ENCODE peak calls at places on chromosomes 6 and 20, in five cellular contexts. S is HCT116, C is heart right ventricle, G is PC-9, F is left lung. W is an unnamed sample. For H3K36me3, the result is how much of the 10 kb centered on the place peaks cover.

GRCh38 chr20:19909696-19910095 is 107.5 kb upstream of the NAA20 start:
- DNase-seq in S (no peak), C (peak), G (peak), F (peak), W (no peak)

GRCh38 chr6:38656896-38657295 is 17.2 kb upstream of the BTBD9 start:
- DNase-seq in S (no peak), C (no peak), G (no peak), F (no peak), W (no peak)

GRCh38 chr20:17557675-17558006 is 12.2 kb upstream of the DSTN start:
- DNase-seq in S (peak), C (no peak), G (peak), F (no peak), W (no peak)

GRCh38 chr20:45890077-45890996 is 671 bp downstream of the NEURL2 start:
- DNase-seq in S (no peak), C (peak), G (no peak), F (peak), W (no peak)

GRCh38 chr20:54215157-54215789 is 7.4 kb downstream of the PFDN4 start:
- DNase-seq in S (no peak), C (no peak), G (no peak), F (no peak), W (no peak)

GRCh38 chr20:23937303-23938117 is 51.1 kb downstream of the GGTLC1 start:
- DNase-seq in S (peak), C (peak), G (peak), F (no peak), W (no peak)

GRCh38 chr6:119322715-119323350 is 26.7 kb downstream of the MAN1A1 start:
- DNase-seq in S (peak), C (no peak), G (no peak), F (no peak), W (no peak)

GRCh38 chr20:63635431-63636141 is 8.7 kb upstream of the GMEB2 start:
- DNase-seq in S (no peak), C (no peak), G (no peak), F (no peak), W (no peak)

GRCh38 chr6:17032595-17033591 is 69.0 kb upstream of the STMND1 start:
- DNase-seq in S (no peak), C (peak), G (peak), F (no peak), W (peak)

GRCh38 chr6:69044534-69044933 is 409.5 kb downstream of the ADGRB3 start:
- DNase-seq in S (no peak), C (no peak), G (no peak), F (no peak), W (no peak)

GRCh38 chr6:110181131-110182027 is 1.2 kb downstream of the CDC40 start:
- DNase-seq in S (no peak), C (no peak), G (no peak), F (no peak), W (no peak)

GRCh38 chr6:63789699-63790098 is 154.1 kb downstream of the PHF3 start:
- DNase-seq in S (no peak), C (no peak), G (no peak), F (no peak), W (no peak)

GRCh38 chr6:161105408-161105807 is 113.8 kb downstream of the MAP3K4 start:
- DNase-seq in S (no peak), C (no peak), G (no peak), F (no peak), W (no peak)

GRCh38 chr20:11094196-11094595 is 420.4 kb upstream of the JAG1 start:
- DNase-seq in S (no peak), C (no peak), G (no peak), F (no peak), W (no peak)

GRCh38 chr6:95841560-95841959 is 174.2 kb upstream of the FUT9 start:
- DNase-seq in S (no peak), C (no peak), G (no peak), F (no peak), W (no peak)

GRCh38 chr6:45880139-45880538 is 135.5 kb downstream of the CLIC5 start:
- DNase-seq in S (no peak), C (no peak), G (peak), F (no peak), W (no peak)

GRCh38 chr6:137867685-137868509 is 838 bp downstream of the TNFAIP3 start:
- DNase-seq in S (no peak), C (no peak), G (no peak), F (peak), W (no peak)

GRCh38 chr6:122126894-122127293 is 272.6 kb upstream of the HSF2 start:
- DNase-seq in S (no peak), C (no peak), G (no peak), F (no peak), W (no peak)

GRCh38 chr6:7897461-7898192 is 13.0 kb downstream of the TXNDC5 start:
- DNase-seq in S (no peak), C (no peak), G (no peak), F (no peak), W (no peak)

GRCh38 chr20:48691523-48691922 is 136.3 kb downstream of the PREX1 start:
- DNase-seq in S (no peak), C (peak), G (no peak), F (no peak), W (no peak)

GRCh38 chr6:10478187-10479040 is 42.7 kb upstream of the GCNT2 start:
- DNase-seq in S (peak), C (no peak), G (peak), F (no peak), W (no peak)

GRCh38 chr6:36198986-36199385 is 2.4 kb downstream of the BRPF3 start:
- DNase-seq in S (no peak), C (no peak), G (no peak), F (no peak), W (no peak)

GRCh38 chr20:39706089-39706721 is 744.1 kb downstream of the DHX35 start:
- DNase-seq in S (no peak), C (peak), G (no peak), F (no peak), W (no peak)

GRCh38 chr6:43724914-43725642 is 37.5 kb upstream of the MRPS18A start:
- DNase-seq in S (peak), C (peak), G (peak), F (peak), W (peak)

GRCh38 chr20:21004386-21005076 is 101.6 kb downstream of the LINC00237 start:
- DNase-seq in S (no peak), C (no peak), G (no peak), F (no peak), W (peak)

GRCh38 chr20:59945731-59946130 is 5.5 kb downstream of the FAM217B start:
- DNase-seq in S (no peak), C (no peak), G (no peak), F (no peak), W (no peak)

GRCh38 chr6:41936073-41936837 is 5.4 kb downstream of the CCND3 start:
- DNase-seq in S (peak), C (peak), G (peak), F (peak), W (peak)
- H3K36me3 ChIP-seq in S (under half), C (half or more), G (under half), F (under half), W (under half)

DNA sequence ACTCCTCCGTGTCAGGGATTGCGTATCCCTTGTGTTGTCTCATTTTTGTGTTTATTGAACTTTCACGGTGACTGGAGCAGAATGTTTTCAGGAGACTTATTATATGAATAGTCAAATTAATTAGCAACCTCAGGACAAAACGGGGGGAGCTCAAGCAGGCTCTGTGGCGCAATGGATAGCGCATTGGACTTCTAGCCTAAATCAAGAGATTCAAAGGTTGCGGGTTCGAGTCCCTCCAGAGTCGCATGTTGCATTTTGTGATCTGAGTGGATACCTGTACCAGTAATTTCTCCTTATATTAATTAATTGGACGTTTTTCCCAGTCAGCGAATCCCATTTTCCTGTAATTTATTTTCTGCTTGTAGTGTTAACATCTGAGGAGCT is 89.1 kb upstream of the ZNF184 start:
- DNase-seq in S (peak), C (no peak), G (no peak), F (no peak), W (no peak)
- H3K4me3 ChIP-seq in S (peak), C (no peak), G (peak), F (no peak), W (no peak)

DNA sequence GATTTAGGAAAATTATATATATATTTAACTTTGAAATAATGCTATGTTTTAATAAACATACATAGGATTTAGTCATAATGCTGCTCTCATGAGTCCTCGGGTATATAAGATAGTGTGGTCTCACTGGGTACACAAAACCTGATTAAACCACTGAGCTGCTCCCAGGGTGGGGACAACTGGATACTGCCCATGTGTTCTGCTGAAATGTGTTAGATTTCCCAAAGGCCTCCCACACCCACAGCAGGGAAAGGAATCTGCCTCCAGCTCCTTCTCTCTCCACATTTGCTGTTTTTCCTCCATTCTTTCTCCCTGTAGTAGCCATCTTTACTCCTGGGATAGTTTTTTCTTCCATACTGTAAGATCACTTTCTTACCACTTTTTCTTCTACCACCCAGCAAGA is 69.2 kb upstream of the TRAF3IP2 start:
- DNase-seq in S (no peak), C (no peak), G (no peak), F (no peak), W (no peak)
- H3K36me3 ChIP-seq in S (under half), C (under half), G (under half), F (under half), W (under half)

DNA sequence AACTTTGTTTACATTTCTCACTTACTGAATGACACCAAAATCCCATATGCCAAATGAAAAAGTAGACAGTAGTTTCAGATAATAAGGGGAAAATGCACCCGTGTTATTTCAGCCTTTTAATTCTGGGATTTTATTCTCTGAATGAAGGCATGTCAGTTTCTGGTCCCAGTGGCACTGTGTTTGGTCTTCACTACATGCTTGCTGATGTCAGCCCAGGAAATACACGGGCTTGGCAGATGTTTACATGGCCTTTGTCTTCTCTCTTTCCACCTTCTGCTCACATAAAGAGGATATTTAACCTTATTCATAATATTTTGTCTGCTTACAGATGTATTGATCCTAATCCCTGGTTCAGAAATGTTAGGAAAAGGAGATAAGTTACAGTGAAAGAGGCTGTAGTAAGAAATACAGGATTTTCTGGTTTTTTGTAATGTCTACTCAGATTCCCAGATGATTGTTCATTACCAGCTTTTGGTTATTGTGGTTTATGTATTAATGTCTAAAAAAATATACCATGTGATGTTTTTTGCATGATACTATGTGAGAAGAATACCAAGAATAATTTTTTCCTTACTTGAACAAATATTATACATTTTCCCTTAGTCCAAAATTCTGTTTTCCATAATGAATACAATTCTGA is 27.7 kb downstream of the DSE start:
- DNase-seq in S (no peak), C (no peak), G (no peak), F (no peak), W (no peak)
- H3K4me3 ChIP-seq in S (no peak), C (no peak), G (peak), F (no peak), W (no peak)

GRCh38 chr6:24738732-24739131 is 19.8 kb upstream of the C6orf62 start:
- DNase-seq in S (no peak), C (no peak), G (no peak), F (no peak), W (no peak)
- H3K36me3 ChIP-seq in S (under half), C (under half), G (under half), F (under half), W (under half)

GRCh38 chr20:32672315-32672981 is 1.3 kb downstream of the C20orf203 start:
- DNase-seq in S (no peak), C (no peak), G (no peak), F (no peak), W (no peak)
- H3K4me3 ChIP-seq in S (no peak), C (no peak), G (no peak), F (no peak), W (no peak)

GRCh38 chr6:53295176-53295575 is 53.6 kb downstream of the ELOVL5 start:
- DNase-seq in S (no peak), C (no peak), G (no peak), F (no peak), W (no peak)

GRCh38 chr6:53293691-53294090 is 55.1 kb downstream of the ELOVL5 start:
- DNase-seq in S (no peak), C (no peak), G (peak), F (no peak), W (no peak)

GRCh38 chr6:53297004-53297403 is 51.7 kb downstream of the ELOVL5 start:
- DNase-seq in S (no peak), C (no peak), G (no peak), F (no peak), W (no peak)

GRCh38 chr6:53294095-53294494 is 54.7 kb downstream of the ELOVL5 start:
- DNase-seq in S (peak), C (no peak), G (no peak), F (no peak), W (no peak)

DNA sequence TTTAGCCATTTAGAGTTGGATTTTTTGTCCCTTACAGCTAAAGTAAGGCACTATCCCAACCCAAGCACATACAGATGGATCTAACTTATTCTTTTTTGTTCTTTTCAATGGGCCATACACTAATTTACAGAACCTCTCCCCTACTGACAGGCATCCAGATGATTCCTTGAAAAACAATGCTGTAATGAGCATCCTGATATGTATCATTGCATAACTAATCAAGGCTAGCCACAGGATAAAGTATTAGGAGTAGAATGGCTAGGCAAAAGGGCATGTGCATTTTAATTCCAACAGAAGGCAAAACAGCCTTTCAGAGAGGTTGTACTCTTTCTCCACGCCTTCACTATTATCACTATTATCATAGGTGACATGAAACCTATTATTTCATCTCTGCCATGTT is 54.1 kb downstream of the ELOVL5 start:
- DNase-seq in S (no peak), C (no peak), G (no peak), F (no peak), W (no peak)
- H3K36me3 ChIP-seq in S (under half), C (under half), G (under half), F (under half), W (under half)

GRCh38 chr6:26126394-26127221 is 39.4 kb downstream of the HFE start:
- DNase-seq in S (no peak), C (no peak), G (no peak), F (no peak), W (no peak)

GRCh38 chr6:26130581-26131247 is 43.5 kb downstream of the HFE start:
- DNase-seq in S (no peak), C (no peak), G (no peak), F (no peak), W (no peak)

GRCh38 chr6:26125015-26125690 is 37.9 kb downstream of the HFE start:
- DNase-seq in S (no peak), C (no peak), G (no peak), F (no peak), W (no peak)

GRCh38 chr6:26129656-26130055 is 42.4 kb downstream of the HFE start:
- DNase-seq in S (no peak), C (no peak), G (no peak), F (no peak), W (no peak)

GRCh38 chr6:26128013-26128771 is 41.0 kb downstream of the HFE start:
- DNase-seq in S (no peak), C (no peak), G (no peak), F (no peak), W (no peak)
- H3K4me3 ChIP-seq in S (no peak), C (no peak), G (no peak), F (peak), W (no peak)

DNA sequence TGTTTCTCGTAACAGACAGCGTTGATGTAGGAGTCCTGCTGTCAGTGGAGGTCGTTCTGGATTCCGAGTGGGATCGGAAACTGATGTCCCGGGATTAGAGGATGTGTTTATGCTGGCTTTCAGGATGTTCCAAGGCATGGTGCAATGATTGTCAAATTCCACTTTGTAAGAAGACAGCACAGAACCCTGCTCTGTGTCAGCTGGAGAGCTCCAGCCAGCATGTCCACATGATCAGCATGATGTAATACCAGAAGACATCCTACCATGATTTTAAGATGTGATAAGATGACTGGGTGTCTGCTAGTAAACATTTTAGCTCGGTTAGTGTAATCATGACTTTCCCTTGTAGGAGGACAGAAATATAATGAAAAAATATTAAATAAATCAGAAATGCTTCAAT is 20.3 kb downstream of the ENPP1 start:
- DNase-seq in S (no peak), C (no peak), G (no peak), F (no peak), W (no peak)
- H3K36me3 ChIP-seq in S (under half), C (under half), G (under half), F (under half), W (under half)

GRCh38 chr20:36856691-36857635 is 19.0 kb upstream of the TLDC2 start:
- DNase-seq in S (no peak), C (peak), G (no peak), F (no peak), W (no peak)
- H3K4me3 ChIP-seq in S (no peak), C (no peak), G (no peak), F (no peak), W (no peak)